ENCODE peak calls at places on chromosome 16, in nine cellular contexts. Z is SJCRH30; M is cardiac fibroblast; L is activated CD8-positive, alpha-beta memory T cell treated with anti-CD3 and anti-CD28 coated beads for 4 hours; I is HuH-7.5; B is NCI-H2107; S is breast epithelium; Q is lung; E is cardiac septum. H is an unnamed sample.

GRCh38 chr16:81480856-81481821 is 36.5 kb downstream of the CMIP start:
- DNase-seq in Z (no peak), M (peak; percentile 60), L (no peak), I (no peak), B (no peak), S (no peak), Q (peak; percentile 74), E (peak; percentile 85), H (no peak)

GRCh38 chr16:4376126-4376819 is 4.6 kb downstream of the VASN start:
- DNase-seq in Z (no peak), M (peak; percentile 89), L (no peak), I (no peak), B (no peak), S (peak; percentile 47), Q (peak; percentile 86), E (peak; percentile 92), H (peak; percentile 79)

GRCh38 chr16:67268136-67268579 is 11.2 kb upstream of the PLEKHG4 start:
- DNase-seq in Z (no peak), M (peak; percentile 91), L (no peak), I (no peak), B (no peak), S (no peak), Q (peak; percentile 82), E (no peak), H (no peak)

GRCh38 chr16:85608515-85608885 is 4.6 kb upstream of the GSE1 start:
- DNase-seq in Z (no peak), M (no peak), L (no peak), I (no peak), B (no peak), S (no peak), Q (no peak), E (no peak), H (no peak)

GRCh38 chr16:55539049-55539448 is 27.4 kb upstream of the CAPNS2 start:
- DNase-seq in Z (no peak), M (peak; percentile 60), L (no peak), I (no peak), B (no peak), S (no peak), Q (no peak), E (no peak), H (no peak)

GRCh38 chr16:24980077-24980793 is 34.9 kb downstream of the ARHGAP17 start:
- DNase-seq in Z (no peak), M (no peak), L (no peak), I (no peak), B (no peak), S (no peak), Q (no peak), E (no peak), H (no peak)

GRCh38 chr16:80899804-80900592 is 95.6 kb upstream of the CDYL2 start:
- DNase-seq in Z (peak; percentile 2), M (peak; percentile 98), L (no peak), I (no peak), B (no peak), S (peak; percentile 83), Q (peak; percentile 66), E (peak; percentile 84), H (peak; percentile 82)

GRCh38 chr16:85554791-85555548 is 58.2 kb upstream of the GSE1 start:
- DNase-seq in Z (peak; percentile 45), M (peak; percentile 67), L (peak; percentile 64), I (peak; percentile 89), B (no peak), S (no peak), Q (peak; percentile 64), E (no peak), H (peak; percentile 53)

GRCh38 chr16:88892065-88892464 is 25.6 kb upstream of the PABPN1L start:
- DNase-seq in Z (no peak), M (peak; percentile 39), L (no peak), I (no peak), B (no peak), S (no peak), Q (no peak), E (no peak), H (no peak)

GRCh38 chr16:70767377-70768204 is 33.4 kb downstream of the VAC14 start:
- DNase-seq in Z (no peak), M (peak; percentile 23), L (no peak), I (no peak), B (no peak), S (no peak), Q (no peak), E (no peak), H (no peak)

GRCh38 chr16:29237971-29238370 is 168.5 kb downstream of the NPIPB11 start:
- DNase-seq in Z (no peak), M (no peak), L (no peak), I (no peak), B (no peak), S (no peak), Q (no peak), E (no peak), H (no peak)

GRCh38 chr16:85926370-85926769 is 27.4 kb downstream of the IRF8 start:
- DNase-seq in Z (no peak), M (no peak), L (no peak), I (no peak), B (no peak), S (no peak), Q (no peak), E (no peak), H (no peak)

GRCh38 chr16:23113185-23113584 is 36.1 kb downstream of the USP31 start:
- DNase-seq in Z (no peak), M (no peak), L (no peak), I (no peak), B (no peak), S (no peak), Q (no peak), E (no peak), H (no peak)

GRCh38 chr16:85657267-85657650 is 31.5 kb downstream of the GINS2 start:
- DNase-seq in Z (no peak), M (no peak), L (no peak), I (no peak), B (no peak), S (no peak), Q (no peak), E (no peak), H (no peak)

GRCh38 chr16:53098526-53099317 is 43.9 kb downstream of the CHD9 start:
- DNase-seq in Z (peak; percentile 96), M (peak; percentile 97), L (peak; percentile 33), I (no peak), B (peak; percentile 34), S (peak; percentile 72), Q (peak; percentile 82), E (peak; percentile 94), H (peak; percentile 62)

GRCh38 chr16:56617212-56618085 is 8.1 kb upstream of the MT1E start:
- DNase-seq in Z (no peak), M (peak; percentile 78), L (no peak), I (no peak), B (no peak), S (peak; percentile 54), Q (peak; percentile 81), E (peak; percentile 87), H (no peak)

GRCh38 chr16:1073566-1074378 is 1.2 kb downstream of the SSTR5 start:
- DNase-seq in Z (no peak), M (no peak), L (no peak), I (no peak), B (no peak), S (no peak), Q (no peak), E (no peak), H (no peak)

GRCh38 chr16:11076259-11077018 is 132.1 kb downstream of the CLEC16A start:
- DNase-seq in Z (no peak), M (no peak), L (peak; percentile 72), I (no peak), B (no peak), S (no peak), Q (no peak), E (no peak), H (no peak)

GRCh38 chr16:85091522-85091910 is 20.8 kb downstream of the CIBAR2 start:
- DNase-seq in Z (no peak), M (no peak), L (no peak), I (no peak), B (no peak), S (no peak), Q (no peak), E (no peak), H (no peak)

GRCh38 chr16:85757341-85757822 is 6.5 kb upstream of the C16orf74 start:
- DNase-seq in Z (no peak), M (peak; percentile 59), L (no peak), I (no peak), B (no peak), S (no peak), Q (no peak), E (no peak), H (no peak)

GRCh38 chr16:81718637-81719036 is 60.5 kb upstream of the PLCG2 start:
- DNase-seq in Z (peak; percentile 19), M (no peak), L (no peak), I (no peak), B (no peak), S (no peak), Q (no peak), E (no peak), H (no peak)

GRCh38 chr16:57530531-57531252 is 5.7 kb downstream of the CCDC102A start:
- DNase-seq in Z (no peak), M (no peak), L (no peak), I (no peak), B (no peak), S (no peak), Q (no peak), E (peak; percentile 58), H (no peak)

GRCh38 chr16:67967956-67968439 is 439 bp downstream of the SLC12A4 start:
- DNase-seq in Z (peak; percentile 26), M (peak; percentile 30), L (no peak), I (peak; percentile 66), B (no peak), S (no peak), Q (no peak), E (no peak), H (no peak)

GRCh38 chr16:87895641-87896141 is 26.4 kb upstream of the SLC7A5 start:
- DNase-seq in Z (no peak), M (peak; percentile 57), L (peak; percentile 81), I (no peak), B (no peak), S (no peak), Q (no peak), E (no peak), H (no peak)

GRCh38 chr16:75340715-75341500 is 89.5 kb upstream of the BCAR1 start:
- DNase-seq in Z (no peak), M (peak; percentile 37), L (no peak), I (no peak), B (no peak), S (no peak), Q (no peak), E (no peak), H (no peak)

GRCh38 chr16:87376660-87377059 is 6.9 kb downstream of the FBXO31 start:
- DNase-seq in Z (no peak), M (no peak), L (no peak), I (no peak), B (no peak), S (no peak), Q (no peak), E (no peak), H (no peak)

GRCh38 chr16:4882633-4883285 is 35.5 kb downstream of the UBN1 start:
- DNase-seq in Z (no peak), M (peak; percentile 59), L (no peak), I (no peak), B (peak; percentile 46), S (no peak), Q (peak; percentile 83), E (no peak), H (no peak)

GRCh38 chr16:84555418-84556196 is 51.1 kb upstream of the MEAK7 start:
- DNase-seq in Z (no peak), M (no peak), L (no peak), I (no peak), B (no peak), S (no peak), Q (no peak), E (no peak), H (no peak)

GRCh38 chr16:66901626-66902025 is 17.1 kb downstream of the CDH16 start:
- DNase-seq in Z (no peak), M (no peak), L (no peak), I (no peak), B (no peak), S (no peak), Q (no peak), E (no peak), H (no peak)

GRCh38 chr16:78298986-78299385 is 199.5 kb downstream of the WWOX start:
- DNase-seq in Z (no peak), M (no peak), L (no peak), I (no peak), B (no peak), S (no peak), Q (peak; percentile 42), E (no peak), H (no peak)

GRCh38 chr16:4515611-4516233 is 22.9 kb downstream of the CDIP1 start:
- DNase-seq in Z (no peak), M (peak; percentile 36), L (no peak), I (no peak), B (no peak), S (no peak), Q (no peak), E (no peak), H (no peak)

H was measured in thoracic aorta.